ENCODE peak calls at places on chromosome X, in four cellular contexts. One of them, this sample, is unnamed.

GRCh38 chrX:107562482-107562881 is 65.8 kb upstream of the PRPS1 start:
- DNase-seq in SK-N-SH: no peak
- DNase-seq in K562: no peak
- DNase-seq in GM12878: no peak
- DNase-seq in this sample: no peak

GRCh38 chrX:12954981-12955380 is 19.9 kb upstream of the TMSB4X start:
- DNase-seq in SK-N-SH: no peak
- DNase-seq in K562: no peak
- DNase-seq in GM12878: no peak
- DNase-seq in this sample: no peak

GRCh38 chrX:47169726-47170515 is 23.7 kb upstream of the UBA1 start:
- DNase-seq in SK-N-SH: peak
- DNase-seq in K562: no peak
- DNase-seq in GM12878: no peak
- DNase-seq in this sample: no peak

GRCh38 chrX:810186-810585 is 179.6 kb downstream of the SHOX start:
- DNase-seq in SK-N-SH: no peak
- DNase-seq in K562: no peak
- DNase-seq in GM12878: no peak
- DNase-seq in this sample: no peak

GRCh38 chrX:101932249-101932570 is 383 bp upstream of the ZMAT1 start:
- DNase-seq in SK-N-SH: no peak
- DNase-seq in K562: no peak
- DNase-seq in GM12878: no peak
- DNase-seq in this sample: no peak

GRCh38 chrX:136047969-136048368 is 62.7 kb downstream of the SLC9A6 start:
- DNase-seq in SK-N-SH: no peak
- DNase-seq in K562: no peak
- DNase-seq in GM12878: no peak
- DNase-seq in this sample: no peak

GRCh38 chrX:132876933-132877332 is 81.5 kb downstream of the HS6ST2 start:
- DNase-seq in SK-N-SH: no peak
- DNase-seq in K562: no peak
- DNase-seq in GM12878: no peak
- DNase-seq in this sample: no peak

GRCh38 chrX:40644175-40644574 is 3.2 kb downstream of the CXorf38 start:
- DNase-seq in SK-N-SH: no peak
- DNase-seq in K562: no peak
- DNase-seq in GM12878: no peak
- DNase-seq in this sample: no peak

GRCh38 chrX:19846995-19847790 is 40.2 kb downstream of the SH3KBP1 start:
- DNase-seq in SK-N-SH: no peak
- DNase-seq in K562: peak
- DNase-seq in GM12878: no peak
- DNase-seq in this sample: no peak

GRCh38 chrX:123422875-123423274 is 238.8 kb downstream of the GRIA3 start:
- DNase-seq in SK-N-SH: peak
- DNase-seq in K562: peak
- DNase-seq in GM12878: no peak
- DNase-seq in this sample: peak

GRCh38 chrX:38798956-38799355 is 2.3 kb upstream of the MID1IP1 start:
- DNase-seq in SK-N-SH: no peak
- DNase-seq in K562: no peak
- DNase-seq in GM12878: no peak
- DNase-seq in this sample: no peak

GRCh38 chrX:154444001-154444754 is at the start of gene FAM50A:
- DNase-seq in SK-N-SH: peak
- DNase-seq in K562: peak
- DNase-seq in GM12878: no peak
- DNase-seq in this sample: peak

GRCh38 chrX:57900961-57901360 is 9.3 kb downstream of the ZXDA start:
- DNase-seq in SK-N-SH: no peak
- DNase-seq in K562: no peak
- DNase-seq in GM12878: no peak
- DNase-seq in this sample: no peak

GRCh38 chrX:118847676-118848075 is 24.1 kb downstream of the ZCCHC12 start:
- DNase-seq in SK-N-SH: peak
- DNase-seq in K562: peak
- DNase-seq in GM12878: no peak
- DNase-seq in this sample: no peak

GRCh38 chrX:30971761-30972603 is 82.9 kb upstream of the TAB3 start:
- DNase-seq in SK-N-SH: peak
- DNase-seq in K562: peak
- DNase-seq in GM12878: no peak
- DNase-seq in this sample: peak

GRCh38 chrX:79325263-79325958 is 41.7 kb downstream of the ITM2A start:
- DNase-seq in SK-N-SH: no peak
- DNase-seq in K562: no peak
- DNase-seq in GM12878: no peak
- DNase-seq in this sample: peak

GRCh38 chrX:46382595-46382994 is 162.6 kb downstream of the ZNF674 start:
- DNase-seq in SK-N-SH: no peak
- DNase-seq in K562: no peak
- DNase-seq in GM12878: no peak
- DNase-seq in this sample: no peak

GRCh38 chrX:115311666-115312065 is 22.2 kb downstream of the LUZP4 start:
- DNase-seq in SK-N-SH: peak
- DNase-seq in K562: no peak
- DNase-seq in GM12878: no peak
- DNase-seq in this sample: peak

GRCh38 chrX:3326721-3327120 is 19.7 kb downstream of the MXRA5 start:
- DNase-seq in SK-N-SH: no peak
- DNase-seq in K562: no peak
- DNase-seq in GM12878: no peak
- DNase-seq in this sample: no peak

GRCh38 chrX:41333744-41333993 is 293 bp upstream of the DDX3X start:
- DNase-seq in SK-N-SH: no peak
- DNase-seq in K562: no peak
- DNase-seq in GM12878: peak
- DNase-seq in this sample: no peak

GRCh38 chrX:11040405-11040804 is 70.7 kb upstream of the HCCS start:
- DNase-seq in SK-N-SH: no peak
- DNase-seq in K562: no peak
- DNase-seq in GM12878: no peak
- DNase-seq in this sample: no peak

GRCh38 chrX:24553016-24553415 is 87.9 kb downstream of the PDK3 start:
- DNase-seq in SK-N-SH: no peak
- DNase-seq in K562: no peak
- DNase-seq in GM12878: no peak
- DNase-seq in this sample: no peak

GRCh38 chrX:37785569-37785968 is 5.7 kb downstream of the CYBB start:
- DNase-seq in SK-N-SH: no peak
- DNase-seq in K562: no peak
- DNase-seq in GM12878: no peak
- DNase-seq in this sample: no peak

GRCh38 chrX:103276581-103277002 is at the start of gene TCEAL5:
- DNase-seq in SK-N-SH: peak
- DNase-seq in K562: no peak
- DNase-seq in GM12878: no peak
- DNase-seq in this sample: no peak

GRCh38 chrX:24993887-24994286 is 21.9 kb downstream of the ARX start:
- DNase-seq in SK-N-SH: no peak
- DNase-seq in K562: no peak
- DNase-seq in GM12878: no peak
- DNase-seq in this sample: no peak

GRCh38 chrX:72002886-72003285 is 92.2 kb downstream of the NHSL2 start:
- DNase-seq in SK-N-SH: no peak
- DNase-seq in K562: no peak
- DNase-seq in GM12878: no peak
- DNase-seq in this sample: no peak

GRCh38 chrX:138885886-138886285 is 174.4 kb upstream of the FGF13 start:
- DNase-seq in SK-N-SH: no peak
- DNase-seq in K562: no peak
- DNase-seq in GM12878: no peak
- DNase-seq in this sample: no peak

GRCh38 chrX:12701625-12702024 is 89.6 kb upstream of the PRPS2 start:
- DNase-seq in SK-N-SH: peak
- DNase-seq in K562: peak
- DNase-seq in GM12878: peak
- DNase-seq in this sample: peak

GRCh38 chrX:71253253-71254091 is 468 bp downstream of the ZMYM3 start:
- DNase-seq in SK-N-SH: peak
- DNase-seq in K562: peak
- DNase-seq in GM12878: no peak
- DNase-seq in this sample: peak

GRCh38 chrX:136954930-136955329 is 74.4 kb upstream of the RBMX start:
- DNase-seq in SK-N-SH: peak
- DNase-seq in K562: peak
- DNase-seq in GM12878: no peak
- DNase-seq in this sample: no peak

GRCh38 chrX:96576358-96576757 is 108.3 kb upstream of the DIAPH2 start:
- DNase-seq in SK-N-SH: no peak
- DNase-seq in K562: no peak
- DNase-seq in GM12878: no peak
- DNase-seq in this sample: no peak

GRCh38 chrX:19912-20571 is 261.1 kb upstream of the PLCXD1 start:
- DNase-seq in SK-N-SH: peak
- DNase-seq in K562: peak
- DNase-seq in GM12878: no peak
- DNase-seq in this sample: peak

GRCh38 chrX:154696328-154697045 is 43.1 kb upstream of the CTAG2 start:
- DNase-seq in SK-N-SH: no peak
- DNase-seq in K562: no peak
- DNase-seq in GM12878: no peak
- DNase-seq in this sample: no peak

GRCh38 chrX:10702031-10702430 is 81.6 kb upstream of the MID1 start:
- DNase-seq in SK-N-SH: no peak
- DNase-seq in K562: no peak
- DNase-seq in GM12878: no peak
- DNase-seq in this sample: no peak

GRCh38 chrX:26253526-26253925 is 37.6 kb downstream of the MAGEB5 start:
- DNase-seq in SK-N-SH: no peak
- DNase-seq in K562: no peak
- DNase-seq in GM12878: no peak
- DNase-seq in this sample: no peak
- TF ChIP-seq USF1 in SK-N-SH: no peak
- TF ChIP-seq USF1 in K562: no peak
- TF ChIP-seq USF1 in GM12878: no peak
- TF ChIP-seq USF1 in this sample: no peak

DNA sequence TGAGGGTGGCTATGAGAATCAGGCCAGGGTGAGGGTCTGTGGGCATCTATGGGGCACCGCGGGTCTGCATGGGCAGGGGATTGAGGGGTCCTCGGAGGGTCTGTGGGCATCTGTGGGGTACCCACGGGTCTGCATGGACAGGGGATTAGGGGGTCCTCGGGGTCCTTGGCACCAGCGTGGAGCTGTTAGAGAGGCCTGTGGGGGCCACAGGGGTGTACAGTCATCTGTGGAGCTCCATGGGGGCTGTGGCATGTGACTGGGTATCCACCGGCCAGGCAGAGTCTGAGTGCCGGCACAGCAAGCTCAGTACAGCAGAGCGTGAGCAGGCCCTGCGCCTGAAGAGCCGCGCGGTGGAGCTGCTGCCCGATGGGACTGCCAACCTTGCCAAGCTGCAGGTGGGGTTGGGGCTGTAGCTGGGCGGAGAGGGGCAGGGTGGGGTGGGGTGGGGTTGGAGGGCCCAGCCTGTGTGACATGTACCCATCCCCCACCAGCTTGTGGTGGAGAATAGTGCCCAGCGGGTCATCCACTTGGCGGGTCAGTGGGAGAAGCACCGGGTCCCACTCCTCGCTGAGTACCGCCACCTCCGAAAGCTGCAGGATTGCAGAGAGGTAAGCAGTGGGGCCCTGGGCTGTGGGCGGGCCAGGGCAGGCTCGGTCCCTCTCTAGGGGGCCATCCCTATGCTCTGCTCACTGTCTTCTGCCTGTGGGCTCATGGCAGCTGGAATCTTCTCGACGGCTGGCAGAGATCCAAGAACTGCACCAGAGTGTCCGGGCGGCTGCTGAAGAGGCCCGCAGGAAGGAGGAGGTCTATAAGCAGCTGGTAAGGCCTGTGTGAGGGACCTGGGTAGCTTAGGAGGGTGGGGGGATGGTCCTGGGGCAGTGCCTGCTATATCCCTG is 12.9 kb downstream of the CCDC22 start:
- DNase-seq in SK-N-SH: peak
- DNase-seq in K562: no peak
- DNase-seq in GM12878: no peak
- DNase-seq in this sample: no peak
- TF ChIP-seq USF1 in SK-N-SH: no peak
- TF ChIP-seq USF1 in K562: no peak
- TF ChIP-seq USF1 in GM12878: no peak
- TF ChIP-seq USF1 in this sample: no peak

DNA sequence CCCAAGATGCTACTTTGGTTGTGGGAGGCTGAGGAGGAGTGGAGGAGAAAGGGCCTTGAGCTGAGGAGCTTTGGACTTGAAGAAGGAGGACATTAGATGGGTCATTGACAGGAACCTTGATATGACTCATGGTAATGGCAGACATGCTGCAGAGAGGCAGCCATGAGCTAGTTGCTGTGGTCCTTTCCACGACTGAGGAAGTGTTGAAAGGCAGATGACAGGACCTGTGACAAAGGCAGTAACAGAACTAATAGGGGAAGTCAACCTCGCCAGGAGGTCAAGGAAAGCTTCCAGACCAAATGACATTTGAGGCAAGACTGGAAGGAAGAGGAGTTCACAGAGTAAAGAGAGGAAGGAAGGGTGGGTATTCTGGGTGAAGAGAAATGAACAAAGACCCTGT is 7.6 kb upstream of the XPNPEP2 start:
- DNase-seq in SK-N-SH: no peak
- DNase-seq in K562: no peak
- DNase-seq in GM12878: no peak
- DNase-seq in this sample: no peak
- TF ChIP-seq USF1 in SK-N-SH: no peak
- TF ChIP-seq USF1 in K562: no peak
- TF ChIP-seq USF1 in GM12878: no peak
- TF ChIP-seq USF1 in this sample: no peak

GRCh38 chrX:48490661-48491060 is 14.7 kb downstream of the FTSJ1 start:
- DNase-seq in SK-N-SH: no peak
- DNase-seq in K562: no peak
- DNase-seq in GM12878: no peak
- DNase-seq in this sample: no peak
- TF ChIP-seq USF1 in SK-N-SH: no peak
- TF ChIP-seq USF1 in K562: no peak
- TF ChIP-seq USF1 in GM12878: no peak
- TF ChIP-seq USF1 in this sample: no peak

DNA sequence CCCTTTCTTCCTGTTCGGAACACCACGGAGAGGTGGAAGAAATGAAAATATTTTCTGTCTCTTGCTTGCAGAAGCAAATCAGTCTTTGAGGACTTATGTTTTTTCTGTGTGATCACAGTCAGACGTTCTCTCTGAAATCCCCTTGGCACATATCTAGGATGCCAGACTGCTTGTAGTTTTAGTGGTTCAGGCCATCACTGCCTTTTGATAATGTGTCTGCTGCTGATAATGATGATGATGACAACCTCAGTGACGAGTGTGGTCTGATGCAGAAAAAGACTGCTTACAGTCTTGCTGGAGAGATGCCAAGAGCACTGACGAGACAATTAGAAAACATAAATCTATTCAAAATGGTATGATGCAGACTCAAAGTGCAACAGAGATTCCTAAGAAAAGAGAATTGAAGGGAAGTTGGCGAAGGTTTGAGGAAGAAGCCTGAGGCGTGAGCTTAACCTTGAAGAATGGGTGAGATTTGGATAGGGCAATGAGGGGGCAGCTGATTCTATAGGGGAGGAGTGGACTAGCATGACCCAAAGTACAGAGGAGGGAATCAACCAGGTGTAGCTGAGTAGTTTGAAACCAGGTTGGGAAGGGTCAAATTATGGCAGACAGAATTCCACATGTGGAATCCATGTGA is 7.9 kb downstream of the RAB33A start:
- DNase-seq in SK-N-SH: no peak
- DNase-seq in K562: peak
- DNase-seq in GM12878: no peak
- DNase-seq in this sample: no peak
- TF ChIP-seq USF1 in SK-N-SH: no peak
- TF ChIP-seq USF1 in K562: no peak
- TF ChIP-seq USF1 in GM12878: no peak
- TF ChIP-seq USF1 in this sample: no peak